ENCODE peak calls at places on chromosome 14, in eight cellular contexts. E is GM12865; Q is epithelial cell of esophagus; H is adrenal gland; G is psoas muscle; I is kidney; S is CD8-positive, alpha-beta T cell; X is ovary. K is an unnamed sample.

GRCh38 chr14:69855180-69855817 is 23.9 kb upstream of the SMOC1 start:
- DNase-seq in E (no peak), Q (no peak), H (no peak), G (no peak), I (no peak), S (no peak), X (no peak), K (no peak)

GRCh38 chr14:77707724-77708408 is at the start of the genes ALKBH1 and SLIRP:
- DNase-seq in E (peak; percentile 88), Q (peak; percentile 85), H (peak; percentile 90), G (peak; percentile 86), I (peak; percentile 93), S (peak; percentile 80), X (peak; percentile 83), K (no peak)

GRCh38 chr14:94374749-94375148 is 13.7 kb downstream of the SERPINA1 start:
- DNase-seq in E (no peak), Q (no peak), H (no peak), G (no peak), I (no peak), S (no peak), X (no peak), K (no peak)

GRCh38 chr14:63134801-63135200 is 69.4 kb upstream of the RHOJ start:
- DNase-seq in E (no peak), Q (no peak), H (no peak), G (no peak), I (no peak), S (no peak), X (no peak), K (no peak)

GRCh38 chr14:44914849-44915248 is 46.9 kb downstream of the KLHL28 start:
- DNase-seq in E (no peak), Q (peak; percentile 42), H (peak; percentile 9), G (no peak), I (no peak), S (no peak), X (no peak), K (no peak)

GRCh38 chr14:76117789-76118188 is 33.9 kb upstream of the GPATCH2L start:
- DNase-seq in E (no peak), Q (no peak), H (no peak), G (no peak), I (no peak), S (no peak), X (no peak), K (no peak)

GRCh38 chr14:93729993-93730392 is 58.3 kb downstream of the PRIMA1 start:
- DNase-seq in E (peak; percentile 17), Q (no peak), H (no peak), G (no peak), I (no peak), S (no peak), X (no peak), K (no peak)

GRCh38 chr14:90574640-90575131 is 177.9 kb downstream of the CALM1 start:
- DNase-seq in E (no peak), Q (no peak), H (no peak), G (peak; percentile 46), I (no peak), S (no peak), X (peak; percentile 29), K (no peak)

GRCh38 chr14:56487761-56488160 is 91.8 kb upstream of the TMEM260 start:
- DNase-seq in E (no peak), Q (peak; percentile 93), H (no peak), G (no peak), I (no peak), S (no peak), X (no peak), K (peak; percentile 6)

GRCh38 chr14:76997257-76997970 is 31.1 kb downstream of the IRF2BPL start:
- DNase-seq in E (no peak), Q (peak; percentile 66), H (no peak), G (no peak), I (no peak), S (no peak), X (no peak), K (no peak)

GRCh38 chr14:100067971-100068959 is 3.0 kb downstream of the EVL start:
- DNase-seq in E (peak; percentile 92), Q (peak; percentile 93), H (peak; percentile 25), G (peak; percentile 34), I (no peak), S (peak; percentile 78), X (no peak), K (no peak)

GRCh38 chr14:100070310-100070709 is 5.1 kb downstream of the EVL start:
- DNase-seq in E (no peak), Q (no peak), H (no peak), G (no peak), I (no peak), S (no peak), X (no peak), K (no peak)

GRCh38 chr14:100067481-100067880 is 2.3 kb downstream of the EVL start:
- DNase-seq in E (peak; percentile 73), Q (no peak), H (no peak), G (no peak), I (no peak), S (no peak), X (no peak), K (no peak)

GRCh38 chr14:100071545-100071944 is 6.3 kb downstream of the EVL start:
- DNase-seq in E (peak; percentile 63), Q (no peak), H (no peak), G (no peak), I (no peak), S (no peak), X (no peak), K (no peak)

GRCh38 chr14:100069161-100069800 is 4.1 kb downstream of the EVL start:
- DNase-seq in E (peak; percentile 85), Q (no peak), H (no peak), G (no peak), I (no peak), S (no peak), X (no peak), K (no peak)
- H3K4me3 ChIP-seq in E (peak overlapping the region; percentile 68), Q (no peak overlapping the region), H (no peak overlapping the region), G (no peak overlapping the region), I (no peak overlapping the region), S (peak overlapping the region; percentile 73), X (no peak overlapping the region), K (no peak overlapping the region)

GRCh38 chr14:65999865-66000264 is 486.3 kb upstream of the CCDC196 start:
- DNase-seq in E (no peak), Q (no peak), H (no peak), G (no peak), I (no peak), S (no peak), X (no peak), K (no peak)

GRCh38 chr14:66003082-66003740 is 483.0 kb upstream of the CCDC196 start:
- DNase-seq in E (no peak), Q (peak; percentile 81), H (no peak), G (no peak), I (no peak), S (no peak), X (no peak), K (no peak)

GRCh38 chr14:66001356-66001755 is 484.8 kb upstream of the CCDC196 start:
- DNase-seq in E (no peak), Q (peak; percentile 23), H (no peak), G (no peak), I (no peak), S (no peak), X (no peak), K (no peak)

GRCh38 chr14:65997350-65997749 is 488.8 kb upstream of the CCDC196 start:
- DNase-seq in E (no peak), Q (peak; percentile 78), H (no peak), G (no peak), I (no peak), S (no peak), X (no peak), K (no peak)

DNA sequence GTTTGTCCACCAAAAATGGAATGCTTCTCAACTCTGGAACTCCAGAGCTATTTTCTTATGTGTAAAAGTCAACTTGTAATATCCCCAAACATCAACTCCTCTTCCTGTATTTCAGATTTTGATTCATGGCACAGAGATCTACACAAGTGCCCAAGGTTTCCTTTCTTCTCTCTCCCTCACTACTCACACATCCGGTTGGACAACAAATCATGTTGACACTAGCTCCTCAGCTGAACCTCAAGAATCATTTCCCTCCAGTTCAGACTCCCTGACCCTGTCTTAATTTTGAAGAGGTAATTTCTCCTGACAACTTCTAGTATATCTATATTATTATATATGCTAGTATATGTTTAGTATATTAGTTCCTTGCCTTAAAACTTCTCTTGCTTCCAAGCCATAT is 485.4 kb upstream of the CCDC196 start:
- DNase-seq in E (no peak), Q (peak; percentile 65), H (no peak), G (no peak), I (no peak), S (no peak), X (no peak), K (no peak)
- TF ChIP-seq CTCF in E (no peak), Q (no peak), H (no peak), G (no peak), I (no peak), S (no peak), X (no peak), K (no peak)

GRCh38 chr14:50813544-50813863 is 17.5 kb downstream of the NIN start:
- DNase-seq in E (peak; percentile 66), Q (no peak), H (no peak), G (no peak), I (no peak), S (no peak), X (no peak), K (no peak)

GRCh38 chr14:50812180-50812579 is 18.8 kb downstream of the NIN start:
- DNase-seq in E (peak; percentile 48), Q (no peak), H (no peak), G (no peak), I (no peak), S (no peak), X (no peak), K (no peak)

GRCh38 chr14:50814161-50814560 is 16.8 kb downstream of the NIN start:
- DNase-seq in E (no peak), Q (no peak), H (no peak), G (no peak), I (no peak), S (no peak), X (no peak), K (no peak)

GRCh38 chr14:50816419-50817047 is 14.4 kb downstream of the NIN start:
- DNase-seq in E (no peak), Q (no peak), H (peak; percentile 34), G (no peak), I (no peak), S (no peak), X (peak; percentile 25), K (no peak)

DNA sequence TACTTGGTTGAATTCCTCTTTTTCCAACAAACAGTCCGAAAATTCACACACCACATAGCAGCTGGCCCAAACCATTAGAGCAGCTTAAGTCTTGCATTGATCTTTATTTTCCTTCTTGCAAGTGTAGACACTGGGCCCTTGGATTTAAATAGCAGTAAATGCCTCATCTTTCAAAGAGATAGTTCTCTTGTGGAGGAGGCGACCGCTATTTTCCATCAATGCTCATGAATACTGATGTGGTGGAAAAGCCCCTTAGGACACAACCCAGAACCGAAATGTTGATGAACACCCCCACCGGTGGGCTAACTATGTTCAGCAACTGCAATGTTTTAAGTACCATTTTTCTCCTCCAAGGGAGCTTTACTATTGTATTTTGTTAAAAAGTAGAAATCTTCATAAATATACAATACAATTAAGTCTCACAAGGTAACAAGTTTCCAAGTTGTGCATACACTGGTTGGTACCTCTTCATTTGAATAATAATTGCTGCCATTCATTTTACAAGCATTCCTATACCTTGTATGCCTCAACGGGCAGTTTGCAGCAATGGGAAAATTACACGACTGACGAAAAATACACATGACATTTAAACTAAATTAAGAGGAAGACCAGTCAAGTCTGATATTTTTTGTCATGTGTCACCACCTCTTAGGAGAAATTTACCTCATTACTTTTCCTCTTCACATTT is 18.0 kb downstream of the NIN start:
- DNase-seq in E (no peak), Q (no peak), H (no peak), G (no peak), I (no peak), S (no peak), X (no peak), K (no peak)
- H3K4me3 ChIP-seq in E (peak overlapping the region; percentile 25), Q (no peak overlapping the region), H (no peak overlapping the region), G (no peak overlapping the region), I (no peak overlapping the region), S (peak overlapping the region; percentile 9), X (no peak overlapping the region), K (no peak overlapping the region)

GRCh38 chr14:99272669-99273024 is 650 bp upstream of the BCL11B start:
- DNase-seq in E (no peak), Q (peak; percentile 44), H (no peak), G (no peak), I (no peak), S (no peak), X (no peak), K (no peak)
- TF ChIP-seq CTCF in E (no peak), Q (no peak), H (no peak), G (no peak), I (no peak), S (no peak), X (no peak), K (no peak)

K was measured in epithelial cell of proximal tubule.